ENCODE peak calls at places on chromosomes 16 and 17, in five cellular contexts. F, N, I, R and B are unnamed samples. For H3K4me1, the result is how much of the 10 kb centered on the place peaks cover.

GRCh38 chr17:75531724-75532090 is 6.2 kb downstream of the LLGL2 start:
- DNase-seq in F (no peak), R (peak), I (no peak), N (no peak), B (no peak)

GRCh38 chr16:57316390-57317017 is 32.0 kb upstream of the PLLP start:
- DNase-seq in N (no peak), F (no peak), I (no peak), R (no peak), B (no peak)

GRCh38 chr16:19705131-19705501 is 12.9 kb downstream of the KNOP1 start:
- DNase-seq in I (no peak), N (no peak), R (no peak), F (no peak), B (no peak)

GRCh38 chr17:49964539-49965521 is 4.2 kb upstream of the DLX4 start:
- DNase-seq in R (no peak), N (no peak), F (no peak), I (no peak), B (no peak)

GRCh38 chr16:1823821-1824220 is 2.8 kb downstream of the HAGH start:
- DNase-seq in F (no peak), R (no peak), I (no peak), N (no peak), B (no peak)

GRCh38 chr16:1379863-1380174 is 28.1 kb downstream of the GNPTG start:
- DNase-seq in F (no peak), N (no peak), R (no peak), I (no peak), B (no peak)

GRCh38 chr16:31529398-31530312 is 2.0 kb downstream of the AHSP start:
- DNase-seq in N (no peak), I (peak), R (no peak), F (no peak), B (no peak)

GRCh38 chr16:67865318-67865717 is 7.5 kb upstream of the EDC4 start:
- DNase-seq in N (no peak), F (peak), R (no peak), I (no peak), B (no peak)

DNA sequence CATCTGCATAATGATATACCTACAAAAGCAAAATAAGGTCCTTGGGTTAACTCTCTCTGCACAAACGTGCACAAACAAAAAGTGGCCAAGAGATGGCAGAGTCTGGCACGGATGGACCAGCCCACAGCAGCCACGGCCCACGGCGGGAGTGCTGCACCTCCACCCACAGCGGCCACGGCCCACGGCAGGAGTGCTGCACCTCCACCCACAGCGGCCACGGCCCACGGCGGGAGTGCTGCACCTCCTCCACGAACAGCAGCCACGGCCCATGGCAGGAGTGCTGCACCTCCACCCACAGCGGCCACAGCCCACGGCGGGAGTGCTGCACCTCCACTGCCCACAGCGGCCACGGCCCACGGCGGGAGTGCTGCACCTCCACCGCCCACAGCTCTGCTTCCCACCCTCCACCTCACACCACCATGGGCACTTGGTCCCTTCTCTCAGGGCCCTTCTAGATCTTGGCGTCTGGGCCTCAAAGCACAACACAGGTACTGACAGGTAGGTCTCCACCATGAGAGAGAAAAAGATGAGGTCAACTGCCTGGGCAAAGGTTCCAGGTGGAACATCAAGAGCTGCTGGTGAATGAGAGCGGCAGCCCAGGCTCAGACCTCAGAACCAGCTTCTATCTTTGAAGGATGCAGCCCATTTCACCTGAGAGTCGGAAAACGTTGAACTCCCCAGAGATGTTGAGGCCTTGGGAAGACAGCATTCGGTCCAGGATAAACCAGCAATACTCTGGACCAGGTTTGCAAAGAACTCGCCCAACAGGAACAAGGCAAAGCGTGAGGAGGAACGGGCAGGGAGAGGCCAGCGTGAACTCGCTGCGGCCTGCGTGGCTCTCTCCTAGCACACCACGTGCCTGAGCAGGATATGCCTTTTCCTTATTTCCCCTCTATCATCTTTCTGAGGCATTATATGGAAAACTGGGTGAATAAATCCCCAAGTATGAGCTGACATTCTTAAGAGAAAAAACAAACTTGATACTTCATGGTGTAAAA is 124.5 kb downstream of the ZNF778 start:
- DNase-seq in I (no peak), R (no peak), F (peak), N (no peak), B (no peak)
- TF ChIP-seq CTCF in I (no peak), R (no peak), F (no peak), N (no peak), B (no peak)

DNA sequence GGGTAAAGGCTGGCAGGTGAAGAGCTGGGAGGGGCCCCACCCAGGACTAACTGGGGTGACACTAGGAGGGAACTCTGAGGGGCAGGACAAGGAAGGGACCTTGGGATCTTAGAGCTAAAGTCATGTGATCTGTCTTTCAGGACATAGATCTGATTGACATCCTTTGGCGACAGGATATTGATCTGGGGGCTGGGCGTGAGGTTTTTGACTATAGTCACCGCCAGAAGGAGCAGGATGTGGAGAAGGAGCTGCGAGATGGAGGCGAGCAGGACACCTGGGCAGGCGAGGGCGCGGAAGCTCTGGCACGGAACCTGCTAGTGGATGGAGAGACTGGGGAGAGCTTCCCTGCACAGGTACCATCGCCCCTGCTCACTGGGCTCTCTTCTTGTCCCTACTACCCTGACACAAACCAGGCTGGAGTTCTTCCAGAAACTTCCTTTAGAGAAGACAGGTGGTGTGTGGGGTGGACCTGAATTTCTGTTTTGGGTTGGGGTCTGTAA is 8.1 kb downstream of the NFE2L1 start:
- DNase-seq in R (no peak), I (no peak), F (no peak), N (no peak), B (no peak)
- H3K4me1 ChIP-seq in R (under half), I (under half), F (half or more), N (half or more), B (under half)

GRCh38 chr17:73564856-73565255 is 79.4 kb downstream of the SDK2 start:
- DNase-seq in R (no peak), N (no peak), I (no peak), F (no peak), B (no peak)
- H3K27ac ChIP-seq in R (no peak), N (no peak), I (no peak), F (no peak), B (no peak)

GRCh38 chr17:47253541-47254402 is at the start of gene ITGB3:
- DNase-seq in N (no peak), F (peak), I (peak), R (peak), B (peak)
- TF ChIP-seq CTCF in N (peak), F (peak), I (no peak), R (peak), B (no peak)

DNA sequence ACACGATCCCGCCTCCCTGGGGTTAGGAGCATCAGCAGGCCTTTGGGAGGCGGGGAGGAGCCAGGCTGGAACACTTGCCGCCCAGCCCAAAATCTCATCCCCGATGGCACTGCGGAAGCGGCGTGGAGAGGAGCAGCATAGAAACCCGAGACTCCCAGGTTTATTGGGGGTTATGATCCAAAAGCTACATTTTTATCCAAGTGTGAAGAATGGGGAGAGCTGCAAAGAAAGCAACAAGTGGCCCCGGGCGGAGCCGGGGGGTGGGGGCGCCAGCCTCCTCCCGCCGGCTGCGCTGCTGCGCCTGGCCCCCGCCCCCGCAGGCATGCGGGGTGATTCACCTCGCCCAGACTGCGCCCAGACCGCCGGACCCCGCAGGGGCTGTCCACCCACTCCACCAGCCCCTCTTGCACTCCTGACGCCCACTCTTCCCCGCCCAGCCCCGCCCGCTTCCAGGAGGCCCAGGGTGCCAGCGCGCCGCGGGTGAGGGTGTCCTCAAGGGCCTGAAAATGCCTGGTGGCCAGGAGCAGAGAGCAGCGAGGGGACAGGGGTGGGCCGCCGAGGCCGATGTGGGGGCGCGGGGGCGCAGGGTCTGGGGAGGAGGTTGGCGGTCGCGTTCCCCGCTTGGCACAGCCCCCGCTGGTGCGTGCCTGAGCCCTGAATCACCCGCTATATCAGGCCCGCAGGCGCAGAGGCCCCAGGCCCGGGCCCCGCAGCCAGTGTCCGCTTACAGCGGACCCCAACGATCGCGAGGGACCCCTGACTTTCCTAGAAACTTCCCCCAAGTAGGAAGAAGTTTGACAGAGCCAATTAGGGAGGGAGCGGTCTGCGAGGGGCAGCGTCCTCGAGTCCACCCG is 1.4 kb downstream of the CAVIN1 start:
- DNase-seq in I (peak), F (peak), N (no peak), R (peak), B (peak)
- H3K4me1 ChIP-seq in I (under half), F (half or more), N (half or more), R (under half), B (under half)

GRCh38 chr17:41973457-41973856 is 6.9 kb downstream of the CNP start:
- DNase-seq in F (peak), I (peak), R (no peak), N (no peak), B (no peak)
- H3K27ac ChIP-seq in F (peak), I (peak), R (no peak), N (no peak), B (peak)

DNA sequence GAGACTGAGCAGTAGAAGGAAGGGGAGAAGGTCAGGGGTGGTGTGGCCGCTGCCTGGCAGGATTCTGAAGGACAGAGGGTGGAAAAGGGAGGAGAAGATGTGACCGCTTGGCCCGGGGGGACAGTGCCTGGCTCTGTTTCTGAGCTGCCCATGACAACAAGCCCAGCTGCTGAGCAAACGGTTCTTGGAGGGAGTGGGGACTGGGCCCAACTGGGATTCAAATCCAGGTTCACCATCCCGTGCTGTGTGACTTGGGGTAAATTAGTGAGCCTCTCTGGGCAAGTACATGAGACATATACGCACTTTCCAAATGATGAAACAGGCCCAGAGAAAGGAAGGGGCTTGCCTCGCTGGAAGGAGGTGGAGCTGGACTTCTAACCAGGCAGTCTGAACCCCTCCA is 23.3 kb downstream of the SEC14L5 start:
- DNase-seq in F (no peak), N (no peak), I (no peak), R (no peak), B (no peak)
- TF ChIP-seq CTCF in F (no peak), N (no peak), I (no peak), R (no peak), B (no peak)

GRCh38 chr17:57519199-57519598 is 225.9 kb downstream of the CCDC182 start:
- DNase-seq in N (no peak), I (no peak), F (no peak), R (no peak), B (no peak)
- H3K4me1 ChIP-seq in N (under half), I (under half), F (under half), R (under half), B (under half)

DNA sequence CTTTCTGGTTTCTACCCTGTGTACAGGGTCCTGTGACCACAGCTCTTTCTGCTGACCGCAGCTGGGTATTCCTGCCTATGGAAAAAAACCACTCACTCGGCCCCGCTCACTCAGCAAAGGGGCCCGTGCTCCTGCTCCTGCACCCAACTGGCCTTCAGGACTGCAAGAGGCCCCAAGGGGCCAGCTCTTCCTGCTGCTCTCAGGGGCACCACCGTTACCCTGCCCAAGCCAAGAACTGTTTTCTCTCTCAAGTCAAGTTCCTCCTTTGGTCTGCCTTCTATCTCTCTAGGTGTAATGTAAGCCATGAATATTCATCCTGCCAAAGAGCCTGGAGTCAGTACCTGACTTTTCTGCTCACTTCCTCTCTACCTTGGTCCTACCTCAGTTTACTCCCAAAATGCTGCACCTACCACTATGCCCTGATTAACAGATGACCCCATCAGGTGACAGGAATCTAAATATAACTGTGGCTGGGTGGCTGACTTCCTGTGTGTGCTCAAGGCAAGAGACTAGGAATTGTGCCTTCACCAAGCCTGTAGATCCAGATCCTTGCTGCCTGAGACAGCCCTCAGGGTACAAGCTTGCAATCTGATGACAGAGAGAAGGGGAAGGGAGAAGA is 20.4 kb upstream of the SCIMP start:
- DNase-seq in F (no peak), I (no peak), N (no peak), R (no peak), B (no peak)
- H3K27ac ChIP-seq in F (no peak), I (no peak), N (no peak), R (no peak), B (no peak)

GRCh38 chr16:29736764-29737163 is 9.0 kb downstream of the C16orf54 start:
- DNase-seq in I (no peak), F (no peak), R (no peak), N (no peak), B (no peak)

GRCh38 chr16:29734826-29735225 is 11.0 kb downstream of the C16orf54 start:
- DNase-seq in F (no peak), I (no peak), N (no peak), R (no peak), B (no peak)

GRCh38 chr16:29738514-29738913 is 7.3 kb downstream of the C16orf54 start:
- DNase-seq in R (no peak), I (no peak), F (no peak), N (no peak), B (no peak)

GRCh38 chr16:29737713-29738112 is 8.1 kb downstream of the C16orf54 start:
- DNase-seq in I (no peak), N (no peak), F (no peak), R (no peak), B (peak)

GRCh38 chr16:29736112-29736511 is 9.7 kb downstream of the C16orf54 start:
- DNase-seq in F (no peak), I (no peak), N (no peak), R (no peak), B (no peak)
- TF ChIP-seq CTCF in F (no peak), I (no peak), N (no peak), R (no peak), B (no peak)